ENCODE peak calls at places on chromosomes 5 and 9, in four cellular contexts. G is CD4-positive, alpha-beta memory T cell; W is testis; I is HCT116. M is an unnamed sample. For H3K27me3, the result is how much of the 10 kb centered on the place peaks cover.

GRCh38 chr5:63125862-63126261 is 547.2 kb downstream of the LRRC70 start:
- DNase-seq in I (no peak), W (no peak), G (no peak), M (no peak)

GRCh38 chr5:173793677-173794570 is 94.2 kb upstream of the CPEB4 start:
- DNase-seq in G (no peak), W (no peak), I (no peak), M (no peak)

GRCh38 chr5:64836190-64836750 is 67.5 kb downstream of the CWC27 start:
- DNase-seq in W (no peak), G (no peak), I (no peak), M (no peak)

GRCh38 chr5:169716287-169716686 is 79.2 kb downstream of the DOCK2 start:
- DNase-seq in W (no peak), G (no peak), I (no peak), M (no peak)

GRCh38 chr5:14108170-14108996 is 34.8 kb upstream of the TRIO start:
- DNase-seq in W (peak), I (peak), G (no peak), M (peak)

GRCh38 chr5:18067615-18068014 is 433.4 kb downstream of the TAF11L14 start:
- DNase-seq in I (no peak), G (no peak), W (no peak), M (no peak)

GRCh38 chr9:84993105-84993504 is 323.6 kb downstream of the NTRK2 start:
- DNase-seq in I (no peak), G (no peak), W (no peak), M (no peak)

GRCh38 chr9:106356924-106357323 is 506.0 kb upstream of the ZNF462 start:
- DNase-seq in G (no peak), I (no peak), W (no peak), M (no peak)

GRCh38 chr9:113617550-113617949 is 154.0 kb downstream of the RGS3 start:
- DNase-seq in G (no peak), W (no peak), I (no peak), M (no peak)

GRCh38 chr9:91810286-91810905 is 139.6 kb downstream of the ROR2 start:
- DNase-seq in G (no peak), W (no peak), I (no peak), M (no peak)

GRCh38 chr5:172443441-172444109 is 10.8 kb downstream of the SH3PXD2B start:
- DNase-seq in I (peak), W (peak), G (no peak), M (no peak)

GRCh38 chr9:93501406-93501805 is 48.0 kb upstream of the FAM120AOS start:
- DNase-seq in W (no peak), G (no peak), I (no peak), M (no peak)

GRCh38 chr9:129403743-129404620 is 216.9 kb downstream of the C9orf50 start:
- DNase-seq in G (peak), I (no peak), W (no peak), M (no peak)

GRCh38 chr5:102843997-102844396 is 88.9 kb downstream of the PAM start:
- DNase-seq in G (no peak), W (no peak), I (no peak), M (no peak)

GRCh38 chr5:150487199-150488061 is 20.5 kb upstream of the NDST1 start:
- DNase-seq in W (peak), I (no peak), G (no peak), M (no peak)

GRCh38 chr5:142110046-142110531 is 1.5 kb downstream of the NDFIP1 start:
- DNase-seq in G (no peak), W (peak), I (no peak), M (no peak)

GRCh38 chr5:159456261-159456660 is 126.0 kb upstream of the IL12B start:
- DNase-seq in I (no peak), G (no peak), W (no peak), M (no peak)

GRCh38 chr5:9282211-9282610 is 263.7 kb downstream of the SEMA5A start:
- DNase-seq in I (no peak), W (no peak), G (no peak), M (no peak)

GRCh38 chr9:18566125-18566524 is 92.2 kb downstream of the ADAMTSL1 start:
- DNase-seq in W (no peak), G (no peak), I (no peak), M (no peak)

GRCh38 chr5:1733369-1733768 is 66.3 kb downstream of the MRPL36 start:
- DNase-seq in G (no peak), W (no peak), I (no peak), M (no peak)

GRCh38 chr9:79756414-79756813 is 184.6 kb downstream of the TLE4 start:
- DNase-seq in G (no peak), W (no peak), I (no peak), M (no peak)

GRCh38 chr5:61813361-61813760 is 481.3 kb downstream of the ZSWIM6 start:
- DNase-seq in I (no peak), G (no peak), W (no peak), M (no peak)

GRCh38 chr5:67577424-67577823 is 380.8 kb upstream of the CD180 start:
- DNase-seq in G (no peak), I (no peak), W (no peak), M (no peak)

GRCh38 chr9:136050266-136050705 is 44.8 kb downstream of the NACC2 start:
- DNase-seq in G (no peak), W (no peak), I (no peak), M (no peak)

GRCh38 chr5:133735346-133735745 is 123.0 kb upstream of the FSTL4 start:
- DNase-seq in I (no peak), G (no peak), W (no peak), M (no peak)

GRCh38 chr5:101976933-101977332 is 319.2 kb downstream of the SLCO4C1 start:
- DNase-seq in G (no peak), W (no peak), I (no peak), M (no peak)

GRCh38 chr5:153718713-153719112 is 228.2 kb downstream of the GRIA1 start:
- DNase-seq in I (no peak), G (no peak), W (no peak), M (no peak)

GRCh38 chr5:140828402-140828737 is 610 bp downstream of the PCDHA6 start:
- DNase-seq in G (no peak), I (no peak), W (no peak), M (no peak)

GRCh38 chr5:139956342-139956741 is 86.8 kb downstream of the NRG2 start:
- DNase-seq in G (no peak), W (no peak), I (no peak), M (no peak)

GRCh38 chr5:105131045-105131444 is 1568.5 kb upstream of the NUDT12 start:
- DNase-seq in W (no peak), I (no peak), G (no peak), M (no peak)

DNA sequence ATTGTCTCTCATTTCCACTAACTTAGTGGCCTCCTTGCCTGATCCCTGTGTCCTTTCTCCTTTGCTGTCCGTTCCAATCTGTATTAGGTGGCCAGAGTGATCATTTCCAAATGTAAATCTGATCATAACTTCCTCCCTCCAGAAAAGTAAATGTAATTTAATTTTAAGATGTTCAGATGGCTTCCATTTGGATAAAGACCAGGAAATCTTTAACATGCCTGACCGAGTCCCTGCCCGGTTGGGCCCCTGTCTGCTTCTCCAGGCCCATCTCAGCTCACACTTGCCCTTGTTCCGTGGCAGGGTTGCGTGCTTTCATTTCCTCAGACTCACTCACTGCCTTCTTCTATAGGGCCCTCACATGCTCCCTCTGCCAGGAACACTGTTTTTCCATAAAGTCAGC is 7.6 kb downstream of the MAP3K1 start:
- DNase-seq in W (no peak), I (no peak), G (no peak), M (no peak)
- H3K4me3 ChIP-seq in W (no peak), I (no peak), G (no peak), M (no peak)

GRCh38 chr9:38216572-38216971 is 147.5 kb upstream of the SHB start:
- DNase-seq in G (no peak), I (no peak), W (no peak), M (no peak)
- H3K27me3 ChIP-seq in G (under half), I (under half), W (under half), M (half or more)

GRCh38 chr5:45336464-45336863 is 359.7 kb downstream of the HCN1 start:
- DNase-seq in I (no peak), W (no peak), G (no peak), M (no peak)

GRCh38 chr5:45335346-45335745 is 360.8 kb downstream of the HCN1 start:
- DNase-seq in G (no peak), W (no peak), I (no peak), M (no peak)

GRCh38 chr5:45335978-45336377 is 360.2 kb downstream of the HCN1 start:
- DNase-seq in W (no peak), I (no peak), G (no peak), M (no peak)

GRCh38 chr5:45334939-45335338 is 361.2 kb downstream of the HCN1 start:
- DNase-seq in I (no peak), W (no peak), G (no peak), M (no peak)
- H3K27ac ChIP-seq in I (no peak), W (no peak), G (no peak), M (no peak)

GRCh38 chr5:175410926-175411325 is 33.1 kb downstream of the DRD1 start:
- DNase-seq in W (no peak), I (no peak), G (no peak), M (no peak)
- H3K4me3 ChIP-seq in W (no peak), I (no peak), G (no peak), M (no peak)

M was measured in iPS DF 6.9.